ENCODE peak calls at places on chromosome 6, in nine cellular contexts. B, G, Y, D, O, Q, C, P and Z are unnamed samples.

GRCh38 chr6:16758163-16758975 is 2.9 kb downstream of the ATXN1 start:
- DNase-seq in P (peak; percentile 36), C (peak; percentile 37), O (peak; percentile 34), B (no peak), G (no peak), Q (no peak), D (no peak), Y (peak; percentile 22), Z (no peak)

GRCh38 chr6:160277546-160277945 is 18.9 kb upstream of the SLC22A2 start:
- DNase-seq in G (no peak), O (no peak), Y (no peak), B (no peak), D (no peak), P (no peak), Q (no peak), C (no peak), Z (no peak)

GRCh38 chr6:166237611-166238010 is 70.0 kb upstream of the TBXT start:
- DNase-seq in Y (no peak), C (no peak), B (no peak), P (no peak), O (peak; percentile 30), D (no peak), Q (no peak), G (no peak), Z (no peak)

GRCh38 chr6:2733324-2733723 is 17.4 kb downstream of the MYLK4 start:
- DNase-seq in G (peak; percentile 15), Q (no peak), C (peak; percentile 82), D (peak; percentile 92), P (no peak), Y (no peak), B (peak; percentile 45), O (peak; percentile 63), Z (peak; percentile 80)

GRCh38 chr6:117534974-117535373 is 52.5 kb downstream of the DCBLD1 start:
- DNase-seq in B (no peak), O (no peak), C (no peak), D (no peak), G (no peak), P (no peak), Y (no peak), Q (no peak), Z (no peak)

GRCh38 chr6:89984926-89985743 is 90.9 kb downstream of the GJA10 start:
- DNase-seq in P (peak; percentile 38), B (no peak), O (peak; percentile 82), G (no peak), D (peak; percentile 67), Q (no peak), C (peak; percentile 27), Y (no peak), Z (peak; percentile 64)

GRCh38 chr6:55474386-55474785 is 104.6 kb downstream of the HMGCLL1 start:
- DNase-seq in P (no peak), Q (no peak), C (peak; percentile 27), B (no peak), O (peak; percentile 40), D (no peak), Y (no peak), G (no peak), Z (no peak)

GRCh38 chr6:97401533-97401932 is 118.5 kb upstream of the MMS22L start:
- DNase-seq in P (no peak), C (peak; percentile 89), D (no peak), G (no peak), B (no peak), Q (no peak), O (peak; percentile 22), Y (no peak), Z (no peak)

GRCh38 chr6:20148433-20148832 is 63.8 kb downstream of the MBOAT1 start:
- DNase-seq in D (no peak), O (no peak), Y (no peak), P (no peak), G (no peak), C (no peak), B (no peak), Q (no peak), Z (no peak)

GRCh38 chr6:6820688-6821238 is 232.2 kb downstream of the LY86 start:
- DNase-seq in B (no peak), Q (no peak), D (no peak), P (no peak), G (no peak), C (no peak), Y (peak; percentile 31), O (no peak), Z (no peak)

GRCh38 chr6:148747493-148748160 is 797 bp downstream of the UST start:
- DNase-seq in O (peak; percentile 20), G (no peak), Y (peak; percentile 42), P (peak; percentile 69), D (peak; percentile 71), B (peak; percentile 33), C (peak; percentile 46), Q (peak; percentile 32), Z (peak; percentile 64)

GRCh38 chr6:165819394-165819793 is 156.4 kb upstream of the PDE10A start:
- DNase-seq in D (no peak), O (no peak), G (no peak), Q (no peak), B (no peak), C (no peak), Y (no peak), P (peak; percentile 46), Z (no peak)

GRCh38 chr6:23081701-23082100 is 512.3 kb downstream of the HDGFL1 start:
- DNase-seq in D (no peak), G (no peak), O (peak; percentile 5), P (no peak), C (peak; percentile 11), Q (no peak), B (no peak), Y (peak; percentile 2), Z (no peak)

GRCh38 chr6:16625319-16626240 is 135.7 kb downstream of the ATXN1 start:
- DNase-seq in O (peak; percentile 14), P (no peak), G (no peak), B (no peak), D (no peak), Q (no peak), C (peak; percentile 39), Y (no peak), Z (no peak)

GRCh38 chr6:138307816-138308727 is 69.6 kb upstream of the SMIM28 start:
- DNase-seq in G (no peak), O (peak; percentile 36), Q (no peak), D (peak; percentile 53), Y (no peak), C (peak; percentile 29), P (no peak), B (no peak), Z (no peak)

GRCh38 chr6:53920881-53921280 is 126.1 kb downstream of the LRRC1 start:
- DNase-seq in P (no peak), B (no peak), Q (no peak), Y (no peak), D (no peak), O (no peak), G (no peak), C (no peak), Z (no peak)

GRCh38 chr6:147117580-147117979 is 86.6 kb upstream of the STXBP5 start:
- DNase-seq in P (no peak), G (no peak), O (peak; percentile 62), Q (no peak), D (no peak), C (peak; percentile 30), Y (no peak), B (no peak), Z (no peak)

GRCh38 chr6:17385660-17386059 is 7.7 kb upstream of the CAP2 start:
- DNase-seq in B (no peak), G (no peak), D (no peak), C (peak; percentile 22), Y (no peak), Q (no peak), O (peak; percentile 9), P (no peak), Z (no peak)

GRCh38 chr6:19697744-19698290 is 139.4 kb upstream of the ID4 start:
- DNase-seq in Y (peak; percentile 15), D (no peak), C (peak; percentile 81), O (peak; percentile 85), G (no peak), P (no peak), B (no peak), Q (no peak), Z (no peak)

GRCh38 chr6:81515562-81516453 is 236.7 kb downstream of the TENT5A start:
- DNase-seq in O (peak; percentile 88), Y (no peak), D (no peak), B (no peak), C (peak; percentile 60), G (no peak), P (no peak), Q (no peak), Z (no peak)

GRCh38 chr6:72622094-72622540 is 253 bp downstream of the KCNQ5 start:
- DNase-seq in O (no peak), Y (peak; percentile 69), B (peak; percentile 58), P (peak; percentile 81), D (peak; percentile 60), C (peak; percentile 19), G (no peak), Q (peak; percentile 55), Z (peak; percentile 84)

GRCh38 chr6:5950448-5950847 is 56.3 kb downstream of the NRN1 start:
- DNase-seq in Y (peak; percentile 13), B (peak; percentile 17), O (peak; percentile 38), C (no peak), G (no peak), P (peak; percentile 17), D (no peak), Q (no peak), Z (no peak)

GRCh38 chr6:149964243-149965190 is 774 bp downstream of the ULBP1 start:
- DNase-seq in G (no peak), Y (no peak), Q (no peak), B (peak; percentile 24), O (peak; percentile 46), P (peak; percentile 42), D (no peak), C (no peak), Z (no peak)

GRCh38 chr6:87237804-87238203 is 82.4 kb downstream of the ZNF292 start:
- DNase-seq in Q (no peak), P (no peak), C (peak; percentile 42), D (no peak), G (no peak), Y (no peak), O (peak; percentile 43), B (no peak), Z (no peak)

GRCh38 chr6:144215402-144215931 is 65.2 kb downstream of the STX11 start:
- DNase-seq in P (no peak), Q (no peak), C (peak; percentile 44), D (peak; percentile 64), G (peak; percentile 9), Y (no peak), B (peak; percentile 23), O (peak; percentile 56), Z (peak; percentile 63)